ENCODE peak calls at places on chromosomes 13 and 19, in six cellular contexts. One of them, this sample, is unnamed.

GRCh38 chr19:5048727-5049553 is 80.0 kb downstream of the KDM4B start:
- DNase-seq in COLO829: no peak
- DNase-seq in AG04450: no peak
- DNase-seq in NCI-H2081: no peak
- DNase-seq in colonic mucosa: peak
- DNase-seq in NCI-H1092: no peak
- DNase-seq in this sample: no peak

GRCh38 chr13:112918746-112919145 is 50.3 kb upstream of the MCF2L start:
- DNase-seq in COLO829: no peak
- DNase-seq in AG04450: no peak
- DNase-seq in NCI-H2081: no peak
- DNase-seq in colonic mucosa: no peak
- DNase-seq in NCI-H1092: no peak
- DNase-seq in this sample: no peak

GRCh38 chr13:45718063-45718462 is 15.9 kb downstream of the CBY2 start:
- DNase-seq in COLO829: peak
- DNase-seq in AG04450: no peak
- DNase-seq in NCI-H2081: no peak
- DNase-seq in colonic mucosa: no peak
- DNase-seq in NCI-H1092: no peak
- DNase-seq in this sample: no peak

GRCh38 chr13:42348576-42348975 is 76.6 kb downstream of the AKAP11 start:
- DNase-seq in COLO829: no peak
- DNase-seq in AG04450: no peak
- DNase-seq in NCI-H2081: no peak
- DNase-seq in colonic mucosa: no peak
- DNase-seq in NCI-H1092: no peak
- DNase-seq in this sample: no peak

GRCh38 chr13:39419068-39419467 is 183.9 kb downstream of the LHFPL6 start:
- DNase-seq in COLO829: no peak
- DNase-seq in AG04450: no peak
- DNase-seq in NCI-H2081: no peak
- DNase-seq in colonic mucosa: no peak
- DNase-seq in NCI-H1092: no peak
- DNase-seq in this sample: no peak

GRCh38 chr19:51531349-51532315 is at the start of gene SIGLEC6:
- DNase-seq in COLO829: no peak
- DNase-seq in AG04450: no peak
- DNase-seq in NCI-H2081: no peak
- DNase-seq in colonic mucosa: peak
- DNase-seq in NCI-H1092: no peak
- DNase-seq in this sample: peak

GRCh38 chr19:14979136-14979497 is 547 bp downstream of the SLC1A6 start:
- DNase-seq in COLO829: no peak
- DNase-seq in AG04450: no peak
- DNase-seq in NCI-H2081: no peak
- DNase-seq in colonic mucosa: no peak
- DNase-seq in NCI-H1092: no peak
- DNase-seq in this sample: no peak

GRCh38 chr19:4939466-4939865 is 29.4 kb upstream of the KDM4B start:
- DNase-seq in COLO829: no peak
- DNase-seq in AG04450: no peak
- DNase-seq in NCI-H2081: no peak
- DNase-seq in colonic mucosa: no peak
- DNase-seq in NCI-H1092: no peak
- DNase-seq in this sample: no peak

GRCh38 chr13:19713186-19713965 is 69.4 kb downstream of the PSPC1 start:
- DNase-seq in COLO829: no peak
- DNase-seq in AG04450: peak
- DNase-seq in NCI-H2081: no peak
- DNase-seq in colonic mucosa: no peak
- DNase-seq in NCI-H1092: no peak
- DNase-seq in this sample: no peak

GRCh38 chr19:38900816-38901215 is 1.0 kb downstream of the NFKBIB start:
- DNase-seq in COLO829: no peak
- DNase-seq in AG04450: no peak
- DNase-seq in NCI-H2081: no peak
- DNase-seq in colonic mucosa: no peak
- DNase-seq in NCI-H1092: no peak
- DNase-seq in this sample: no peak

GRCh38 chr13:99687728-99688397 is 186.6 kb downstream of the TM9SF2 start:
- DNase-seq in COLO829: no peak
- DNase-seq in AG04450: no peak
- DNase-seq in NCI-H2081: no peak
- DNase-seq in colonic mucosa: no peak
- DNase-seq in NCI-H1092: no peak
- DNase-seq in this sample: no peak

GRCh38 chr19:15196683-15197005 is 4.2 kb downstream of the NOTCH3 start:
- DNase-seq in COLO829: no peak
- DNase-seq in AG04450: no peak
- DNase-seq in NCI-H2081: no peak
- DNase-seq in colonic mucosa: no peak
- DNase-seq in NCI-H1092: no peak
- DNase-seq in this sample: no peak

GRCh38 chr13:99270503-99270902 is 12.3 kb upstream of the GPR18 start:
- DNase-seq in COLO829: no peak
- DNase-seq in AG04450: no peak
- DNase-seq in NCI-H2081: no peak
- DNase-seq in colonic mucosa: no peak
- DNase-seq in NCI-H1092: no peak
- DNase-seq in this sample: no peak

GRCh38 chr13:73767191-73767741 is 366.9 kb downstream of the KLF12 start:
- DNase-seq in COLO829: no peak
- DNase-seq in AG04450: no peak
- DNase-seq in NCI-H2081: peak
- DNase-seq in colonic mucosa: no peak
- DNase-seq in NCI-H1092: peak
- DNase-seq in this sample: no peak

GRCh38 chr13:22175211-22175610 is 504.3 kb downstream of the FGF9 start:
- DNase-seq in COLO829: no peak
- DNase-seq in AG04450: no peak
- DNase-seq in NCI-H2081: no peak
- DNase-seq in colonic mucosa: no peak
- DNase-seq in NCI-H1092: no peak
- DNase-seq in this sample: no peak

GRCh38 chr19:44587863-44588752 is 25.3 kb upstream of the IGSF23 start:
- DNase-seq in COLO829: peak
- DNase-seq in AG04450: peak
- DNase-seq in NCI-H2081: no peak
- DNase-seq in colonic mucosa: no peak
- DNase-seq in NCI-H1092: no peak
- DNase-seq in this sample: no peak

GRCh38 chr13:39462456-39462855 is 140.5 kb downstream of the LHFPL6 start:
- DNase-seq in COLO829: no peak
- DNase-seq in AG04450: no peak
- DNase-seq in NCI-H2081: no peak
- DNase-seq in colonic mucosa: no peak
- DNase-seq in NCI-H1092: no peak
- DNase-seq in this sample: no peak

GRCh38 chr13:110421696-110422395 is 114.8 kb downstream of the COL4A2 start:
- DNase-seq in COLO829: no peak
- DNase-seq in AG04450: peak
- DNase-seq in NCI-H2081: no peak
- DNase-seq in colonic mucosa: no peak
- DNase-seq in NCI-H1092: no peak
- DNase-seq in this sample: no peak

GRCh38 chr19:12784394-12784870 is 6.9 kb upstream of the JUNB start:
- DNase-seq in COLO829: no peak
- DNase-seq in AG04450: no peak
- DNase-seq in NCI-H2081: no peak
- DNase-seq in colonic mucosa: no peak
- DNase-seq in NCI-H1092: no peak
- DNase-seq in this sample: no peak

GRCh38 chr13:111359237-111359915 is 38.9 kb downstream of the TEX29 start:
- DNase-seq in COLO829: no peak
- DNase-seq in AG04450: no peak
- DNase-seq in NCI-H2081: no peak
- DNase-seq in colonic mucosa: no peak
- DNase-seq in NCI-H1092: no peak
- DNase-seq in this sample: no peak

GRCh38 chr13:60881507-60881906 is 484.5 kb downstream of the TDRD3 start:
- DNase-seq in COLO829: no peak
- DNase-seq in AG04450: no peak
- DNase-seq in NCI-H2081: no peak
- DNase-seq in colonic mucosa: no peak
- DNase-seq in NCI-H1092: no peak
- DNase-seq in this sample: no peak

GRCh38 chr13:20685042-20685441 is 18.5 kb upstream of the IL17D start:
- DNase-seq in COLO829: no peak
- DNase-seq in AG04450: no peak
- DNase-seq in NCI-H2081: no peak
- DNase-seq in colonic mucosa: no peak
- DNase-seq in NCI-H1092: no peak
- DNase-seq in this sample: no peak

GRCh38 chr19:327291-328024 is 17.1 kb downstream of the MIER2 start:
- DNase-seq in COLO829: no peak
- DNase-seq in AG04450: no peak
- DNase-seq in NCI-H2081: no peak
- DNase-seq in colonic mucosa: no peak
- DNase-seq in NCI-H1092: no peak
- DNase-seq in this sample: no peak

GRCh38 chr13:99981115-99982020 is at the start of gene ZIC2:
- DNase-seq in COLO829: no peak
- DNase-seq in AG04450: no peak
- DNase-seq in NCI-H2081: peak
- DNase-seq in colonic mucosa: no peak
- DNase-seq in NCI-H1092: peak
- DNase-seq in this sample: no peak

GRCh38 chr13:94674609-94675348 is 37.6 kb downstream of the SOX21 start:
- DNase-seq in COLO829: peak
- DNase-seq in AG04450: no peak
- DNase-seq in NCI-H2081: peak
- DNase-seq in colonic mucosa: peak
- DNase-seq in NCI-H1092: peak
- DNase-seq in this sample: peak

GRCh38 chr13:31697290-31697689 is 42.0 kb upstream of the RXFP2 start:
- DNase-seq in COLO829: peak
- DNase-seq in AG04450: no peak
- DNase-seq in NCI-H2081: no peak
- DNase-seq in colonic mucosa: no peak
- DNase-seq in NCI-H1092: no peak
- DNase-seq in this sample: no peak

GRCh38 chr19:19600793-19601346 is 17.6 kb downstream of the PBX4 start:
- DNase-seq in COLO829: no peak
- DNase-seq in AG04450: no peak
- DNase-seq in NCI-H2081: no peak
- DNase-seq in colonic mucosa: no peak
- DNase-seq in NCI-H1092: no peak
- DNase-seq in this sample: no peak

GRCh38 chr13:42011601-42012401 is 36.6 kb upstream of the DGKH start:
- DNase-seq in COLO829: no peak
- DNase-seq in AG04450: no peak
- DNase-seq in NCI-H2081: no peak
- DNase-seq in colonic mucosa: no peak
- DNase-seq in NCI-H1092: no peak
- DNase-seq in this sample: no peak

GRCh38 chr13:109344552-109345157 is 441.7 kb downstream of the IRS2 start:
- DNase-seq in COLO829: peak
- DNase-seq in AG04450: no peak
- DNase-seq in NCI-H2081: no peak
- DNase-seq in colonic mucosa: no peak
- DNase-seq in NCI-H1092: no peak
- DNase-seq in this sample: no peak

GRCh38 chr13:99980201-99981114 is 1.1 kb upstream of the ZIC2 start:
- DNase-seq in COLO829: peak
- DNase-seq in AG04450: no peak
- DNase-seq in NCI-H2081: peak
- DNase-seq in colonic mucosa: peak
- DNase-seq in NCI-H1092: peak
- DNase-seq in this sample: no peak

GRCh38 chr19:6739884-6740588 is 556 bp downstream of the TRIP10 start:
- DNase-seq in COLO829: no peak
- DNase-seq in AG04450: no peak
- DNase-seq in NCI-H2081: no peak
- DNase-seq in colonic mucosa: no peak
- DNase-seq in NCI-H1092: no peak
- DNase-seq in this sample: no peak

GRCh38 chr13:64223016-64223415 is 2807.4 kb upstream of the PCDH20 start:
- DNase-seq in COLO829: no peak
- DNase-seq in AG04450: no peak
- DNase-seq in NCI-H2081: no peak
- DNase-seq in colonic mucosa: no peak
- DNase-seq in NCI-H1092: no peak
- DNase-seq in this sample: no peak

GRCh38 chr13:50124536-50125305 is 109.5 kb downstream of the KCNRG start:
- DNase-seq in COLO829: no peak
- DNase-seq in AG04450: no peak
- DNase-seq in NCI-H2081: peak
- DNase-seq in colonic mucosa: peak
- DNase-seq in NCI-H1092: no peak
- DNase-seq in this sample: peak

GRCh38 chr13:89920461-89920860 is 1427.0 kb upstream of the MIR17HG start:
- DNase-seq in COLO829: no peak
- DNase-seq in AG04450: no peak
- DNase-seq in NCI-H2081: no peak
- DNase-seq in colonic mucosa: no peak
- DNase-seq in NCI-H1092: no peak
- DNase-seq in this sample: no peak

GRCh38 chr19:7632340-7633203 is 947 bp downstream of the PCP2 start:
- DNase-seq in COLO829: no peak
- DNase-seq in AG04450: no peak
- DNase-seq in NCI-H2081: no peak
- DNase-seq in colonic mucosa: no peak
- DNase-seq in NCI-H1092: no peak
- DNase-seq in this sample: no peak

GRCh38 chr19:47707135-47707925 is 5.9 kb upstream of the EHD2 start:
- DNase-seq in COLO829: peak
- DNase-seq in AG04450: no peak
- DNase-seq in NCI-H2081: peak
- DNase-seq in colonic mucosa: peak
- DNase-seq in NCI-H1092: peak
- DNase-seq in this sample: peak

GRCh38 chr13:41827507-41828213 is 133.2 kb downstream of the VWA8 start:
- DNase-seq in COLO829: peak
- DNase-seq in AG04450: peak
- DNase-seq in NCI-H2081: no peak
- DNase-seq in colonic mucosa: no peak
- DNase-seq in NCI-H1092: no peak
- DNase-seq in this sample: no peak

GRCh38 chr19:21314676-21315075 is 14.5 kb downstream of the ZNF708 start:
- DNase-seq in COLO829: no peak
- DNase-seq in AG04450: no peak
- DNase-seq in NCI-H2081: no peak
- DNase-seq in colonic mucosa: no peak
- DNase-seq in NCI-H1092: no peak
- DNase-seq in this sample: no peak

GRCh38 chr13:105804561-105805190 is 730.8 kb downstream of the EFNB2 start:
- DNase-seq in COLO829: peak
- DNase-seq in AG04450: peak
- DNase-seq in NCI-H2081: no peak
- DNase-seq in colonic mucosa: no peak
- DNase-seq in NCI-H1092: no peak
- DNase-seq in this sample: no peak